ENCODE peak calls at places on chromosomes 2 and 18, in four cellular contexts. One of them, this sample, is unnamed.

GRCh38 chr2:237161239-237161638 is 75.5 kb downstream of the COPS8 start:
- DNase-seq in NCI-H1105: no peak
- DNase-seq in C1 segment of cervical spinal cord: no peak
- DNase-seq in D341Med: no peak
- DNase-seq in this sample: no peak

GRCh38 chr2:233006648-233007047 is 6.4 kb downstream of the NGEF start:
- DNase-seq in D341Med: no peak
- DNase-seq in C1 segment of cervical spinal cord: no peak
- DNase-seq in NCI-H1105: no peak
- DNase-seq in this sample: no peak

GRCh38 chr2:109284816-109285215 is 155.8 kb downstream of the SH3RF3 start:
- DNase-seq in NCI-H1105: no peak
- DNase-seq in C1 segment of cervical spinal cord: no peak
- DNase-seq in D341Med: no peak
- DNase-seq in this sample: no peak

GRCh38 chr2:98547092-98547798 is 61.1 kb downstream of the COA5 start:
- DNase-seq in D341Med: no peak
- DNase-seq in NCI-H1105: no peak
- DNase-seq in C1 segment of cervical spinal cord: no peak
- DNase-seq in this sample: no peak

GRCh38 chr2:88658890-88659881 is 31.9 kb upstream of the EIF2AK3 start:
- DNase-seq in D341Med: no peak
- DNase-seq in NCI-H1105: no peak
- DNase-seq in C1 segment of cervical spinal cord: no peak
- DNase-seq in this sample: no peak

GRCh38 chr2:222024934-222025890 is 273.6 kb downstream of the PAX3 start:
- DNase-seq in NCI-H1105: peak; percentile 14
- DNase-seq in D341Med: peak; percentile 27
- DNase-seq in C1 segment of cervical spinal cord: no peak
- DNase-seq in this sample: peak; percentile 57

GRCh38 chr18:22108674-22109073 is 60.7 kb upstream of the GATA6 start:
- DNase-seq in NCI-H1105: no peak
- DNase-seq in C1 segment of cervical spinal cord: no peak
- DNase-seq in D341Med: no peak
- DNase-seq in this sample: no peak

GRCh38 chr2:62423883-62424458 is 82.0 kb downstream of the TMEM17 start:
- DNase-seq in D341Med: no peak
- DNase-seq in C1 segment of cervical spinal cord: no peak
- DNase-seq in NCI-H1105: no peak
- DNase-seq in this sample: peak; percentile 44

GRCh38 chr2:142734770-142735169 is 142.7 kb upstream of the KYNU start:
- DNase-seq in D341Med: no peak
- DNase-seq in NCI-H1105: no peak
- DNase-seq in C1 segment of cervical spinal cord: no peak
- DNase-seq in this sample: no peak

GRCh38 chr2:6724572-6725140 is 141.1 kb downstream of the CMPK2 start:
- DNase-seq in D341Med: no peak
- DNase-seq in C1 segment of cervical spinal cord: no peak
- DNase-seq in NCI-H1105: no peak
- DNase-seq in this sample: no peak

GRCh38 chr2:199624958-199625357 is 167.2 kb upstream of the SATB2 start:
- DNase-seq in NCI-H1105: no peak
- DNase-seq in D341Med: no peak
- DNase-seq in C1 segment of cervical spinal cord: no peak
- DNase-seq in this sample: no peak

GRCh38 chr2:175004730-175004979 is 526 bp downstream of the CHN1 start:
- DNase-seq in D341Med: no peak
- DNase-seq in NCI-H1105: no peak
- DNase-seq in C1 segment of cervical spinal cord: no peak
- DNase-seq in this sample: no peak

GRCh38 chr2:237614151-237614720 is 13.2 kb upstream of the LRRFIP1 start:
- DNase-seq in C1 segment of cervical spinal cord: no peak
- DNase-seq in D341Med: no peak
- DNase-seq in NCI-H1105: no peak
- DNase-seq in this sample: no peak

GRCh38 chr2:148338544-148338943 is 306.0 kb upstream of the EPC2 start:
- DNase-seq in C1 segment of cervical spinal cord: no peak
- DNase-seq in NCI-H1105: no peak
- DNase-seq in D341Med: no peak
- DNase-seq in this sample: no peak

GRCh38 chr18:79399275-79400081 is 3.7 kb downstream of the NFATC1 start:
- DNase-seq in C1 segment of cervical spinal cord: no peak
- DNase-seq in NCI-H1105: no peak
- DNase-seq in D341Med: no peak
- DNase-seq in this sample: no peak

GRCh38 chr2:121239471-121239870 is 45.5 kb downstream of the TFCP2L1 start:
- DNase-seq in C1 segment of cervical spinal cord: no peak
- DNase-seq in NCI-H1105: no peak
- DNase-seq in D341Med: no peak
- DNase-seq in this sample: no peak

GRCh38 chr2:45834372-45834771 is 182.9 kb downstream of the PRKCE start:
- DNase-seq in C1 segment of cervical spinal cord: no peak
- DNase-seq in NCI-H1105: no peak
- DNase-seq in D341Med: no peak
- DNase-seq in this sample: no peak

GRCh38 chr2:9191044-9191481 is 15.5 kb upstream of the ASAP2 start:
- DNase-seq in NCI-H1105: no peak
- DNase-seq in D341Med: no peak
- DNase-seq in C1 segment of cervical spinal cord: peak; percentile 32
- DNase-seq in this sample: no peak

GRCh38 chr2:37771600-37772088 is 100.2 kb upstream of the CDC42EP3 start:
- DNase-seq in NCI-H1105: no peak
- DNase-seq in C1 segment of cervical spinal cord: no peak
- DNase-seq in D341Med: no peak
- DNase-seq in this sample: no peak

GRCh38 chr2:158464426-158465281 is 7.9 kb downstream of the PKP4 start:
- DNase-seq in D341Med: peak; percentile 28
- DNase-seq in NCI-H1105: no peak
- DNase-seq in C1 segment of cervical spinal cord: no peak
- DNase-seq in this sample: peak; percentile 19

GRCh38 chr2:199455533-199456382 is 2.0 kb downstream of the SATB2 start:
- DNase-seq in NCI-H1105: peak; percentile 83
- DNase-seq in D341Med: peak; percentile 52
- DNase-seq in C1 segment of cervical spinal cord: no peak
- DNase-seq in this sample: peak; percentile 86

GRCh38 chr2:147141930-147142329 is 702.9 kb upstream of the ACVR2A start:
- DNase-seq in D341Med: no peak
- DNase-seq in C1 segment of cervical spinal cord: no peak
- DNase-seq in NCI-H1105: no peak
- DNase-seq in this sample: no peak

GRCh38 chr2:131125195-131125757 is 20.1 kb downstream of the PLEKHB2 start:
- DNase-seq in D341Med: no peak
- DNase-seq in C1 segment of cervical spinal cord: no peak
- DNase-seq in NCI-H1105: peak; percentile 44
- DNase-seq in this sample: peak; percentile 91

GRCh38 chr2:118667366-118667765 is 180.1 kb downstream of the EN1 start:
- DNase-seq in NCI-H1105: no peak
- DNase-seq in D341Med: no peak
- DNase-seq in C1 segment of cervical spinal cord: no peak
- DNase-seq in this sample: no peak

GRCh38 chr2:153152036-153152435 is 326.5 kb downstream of the RPRM start:
- DNase-seq in D341Med: no peak
- DNase-seq in NCI-H1105: no peak
- DNase-seq in C1 segment of cervical spinal cord: no peak
- DNase-seq in this sample: no peak

GRCh38 chr18:59084286-59084779 is 55.4 kb upstream of the SEC11C start:
- DNase-seq in D341Med: peak; percentile 91
- DNase-seq in C1 segment of cervical spinal cord: peak; percentile 28
- DNase-seq in NCI-H1105: peak; percentile 90
- DNase-seq in this sample: peak; percentile 93

GRCh38 chr18:64073956-64074355 is 74.9 kb downstream of the LINC00305 start:
- DNase-seq in NCI-H1105: no peak
- DNase-seq in D341Med: no peak
- DNase-seq in C1 segment of cervical spinal cord: no peak
- DNase-seq in this sample: no peak

GRCh38 chr2:210428415-210429179 is 48.0 kb downstream of the LANCL1 start:
- DNase-seq in NCI-H1105: no peak
- DNase-seq in C1 segment of cervical spinal cord: no peak
- DNase-seq in D341Med: no peak
- DNase-seq in this sample: no peak

GRCh38 chr2:98004613-98005012 is 8.9 kb upstream of the TMEM131 start:
- DNase-seq in C1 segment of cervical spinal cord: no peak
- DNase-seq in D341Med: no peak
- DNase-seq in NCI-H1105: no peak
- DNase-seq in this sample: no peak

GRCh38 chr2:86793752-86794151 is 3.0 kb upstream of the CD8A start:
- DNase-seq in C1 segment of cervical spinal cord: no peak
- DNase-seq in NCI-H1105: no peak
- DNase-seq in D341Med: no peak
- DNase-seq in this sample: no peak

GRCh38 chr2:56008661-56009411 is 85.3 kb upstream of the EFEMP1 start:
- DNase-seq in C1 segment of cervical spinal cord: peak; percentile 45
- DNase-seq in D341Med: peak; percentile 57
- DNase-seq in NCI-H1105: peak; percentile 81
- DNase-seq in this sample: peak; percentile 90

GRCh38 chr2:233413046-233413445 is 58.8 kb downstream of the DGKD start:
- DNase-seq in C1 segment of cervical spinal cord: no peak
- DNase-seq in D341Med: no peak
- DNase-seq in NCI-H1105: no peak
- DNase-seq in this sample: no peak

GRCh38 chr2:28693223-28693622 is 58.4 kb upstream of the PPP1CB start:
- DNase-seq in C1 segment of cervical spinal cord: no peak
- DNase-seq in D341Med: no peak
- DNase-seq in NCI-H1105: no peak
- DNase-seq in this sample: no peak

GRCh38 chr2:85950743-85951142 is 62.0 kb upstream of the ST3GAL5 start:
- DNase-seq in NCI-H1105: no peak
- DNase-seq in D341Med: no peak
- DNase-seq in C1 segment of cervical spinal cord: no peak
- DNase-seq in this sample: no peak

GRCh38 chr2:55090702-55091101 is 40.5 kb upstream of the RTN4 start:
- DNase-seq in NCI-H1105: no peak
- DNase-seq in D341Med: no peak
- DNase-seq in C1 segment of cervical spinal cord: no peak
- DNase-seq in this sample: no peak

GRCh38 chr2:10300328-10300920 is 2.3 kb upstream of the HPCAL1 start:
- DNase-seq in D341Med: no peak
- DNase-seq in NCI-H1105: no peak
- DNase-seq in C1 segment of cervical spinal cord: no peak
- DNase-seq in this sample: no peak

GRCh38 chr2:202237787-202238233 is 587 bp downstream of the SUMO1 start:
- DNase-seq in C1 segment of cervical spinal cord: peak; percentile 44
- DNase-seq in D341Med: no peak
- DNase-seq in NCI-H1105: peak; percentile 1
- DNase-seq in this sample: no peak

GRCh38 chr2:109382946-109383345 is 230.8 kb downstream of the SEPTIN10 start:
- DNase-seq in D341Med: no peak
- DNase-seq in C1 segment of cervical spinal cord: no peak
- DNase-seq in NCI-H1105: peak; percentile 64
- DNase-seq in this sample: peak; percentile 61

GRCh38 chr2:224952942-224953657 is 89.2 kb downstream of the DOCK10 start:
- DNase-seq in D341Med: no peak
- DNase-seq in C1 segment of cervical spinal cord: no peak
- DNase-seq in NCI-H1105: no peak
- DNase-seq in this sample: no peak